ENCODE peak calls at places on chromosomes 3 and 15, in nine cellular contexts. V, B, S, Y, E, C, J, I and X are unnamed samples.

GRCh38 chr3:57557088-57557537 is 1.0 kb downstream of the PDE12 start:
- DNase-seq in V (no peak), B (no peak), S (peak), Y (no peak), E (no peak), C (no peak), J (peak), I (peak), X (peak)

GRCh38 chr3:52805270-52806039 is 10.9 kb downstream of the ITIH3 start:
- DNase-seq in V (no peak), B (no peak), S (no peak), Y (no peak), E (no peak), C (no peak), J (no peak), I (no peak), X (no peak)

GRCh38 chr3:101884776-101885175 is 35.5 kb downstream of the NFKBIZ start:
- DNase-seq in V (no peak), B (no peak), S (no peak), Y (peak), E (no peak), C (no peak), J (no peak), I (no peak), X (no peak)

GRCh38 chr3:51773529-51773928 is 5.5 kb downstream of the IQCF6 start:
- DNase-seq in V (no peak), B (no peak), S (no peak), Y (no peak), E (no peak), C (no peak), J (no peak), I (no peak), X (no peak)

GRCh38 chr3:152779649-152780048 is 55.3 kb upstream of the P2RY1 start:
- DNase-seq in V (no peak), B (no peak), S (no peak), Y (no peak), E (no peak), C (no peak), J (no peak), I (no peak), X (no peak)

GRCh38 chr15:51751687-51752683 is 588 bp downstream of the TMOD2 start:
- DNase-seq in V (peak), B (no peak), S (no peak), Y (peak), E (no peak), C (no peak), J (peak), I (peak), X (peak)

GRCh38 chr3:123883656-123884257 is 375 bp downstream of the MYLK start:
- DNase-seq in V (no peak), B (no peak), S (no peak), Y (no peak), E (no peak), C (no peak), J (peak), I (no peak), X (no peak)

GRCh38 chr3:60076307-60076706 is 1026.5 kb upstream of the CFAP20DC start:
- DNase-seq in V (no peak), B (no peak), S (no peak), Y (no peak), E (no peak), C (no peak), J (no peak), I (no peak), X (no peak)

GRCh38 chr15:25862469-25863066 is 559 bp downstream of the ATP10A start:
- DNase-seq in V (no peak), B (peak), S (peak), Y (no peak), E (no peak), C (no peak), J (peak), I (no peak), X (peak)

GRCh38 chr3:49021213-49021812 is 608 bp upstream of the NDUFAF3 start:
- DNase-seq in V (peak), B (peak), S (peak), Y (peak), E (peak), C (peak), J (peak), I (peak), X (peak)

GRCh38 chr15:74244818-74245341 is 8.8 kb downstream of the CCDC33 start:
- DNase-seq in V (no peak), B (no peak), S (no peak), Y (no peak), E (no peak), C (no peak), J (no peak), I (no peak), X (no peak)

GRCh38 chr15:89479173-89479572 is 17.2 kb downstream of the RHCG start:
- DNase-seq in V (no peak), B (no peak), S (no peak), Y (no peak), E (no peak), C (no peak), J (no peak), I (no peak), X (no peak)

GRCh38 chr3:52524752-52525661 is 8.7 kb downstream of the NT5DC2 start:
- DNase-seq in V (peak), B (peak), S (no peak), Y (no peak), E (no peak), C (no peak), J (no peak), I (no peak), X (no peak)

GRCh38 chr3:25588441-25589103 is 76.1 kb downstream of the TOP2B start:
- DNase-seq in V (no peak), B (no peak), S (no peak), Y (no peak), E (no peak), C (no peak), J (no peak), I (no peak), X (no peak)

GRCh38 chr3:4376499-4376898 is 73.3 kb downstream of the SETMAR start:
- DNase-seq in V (no peak), B (no peak), S (no peak), Y (no peak), E (no peak), C (no peak), J (no peak), I (no peak), X (no peak)

GRCh38 chr3:193865339-193865738 is 270.6 kb upstream of the HES1 start:
- DNase-seq in V (no peak), B (no peak), S (no peak), Y (no peak), E (no peak), C (no peak), J (no peak), I (no peak), X (no peak)

GRCh38 chr3:49357466-49358216 is 512 bp downstream of the GPX1 start:
- DNase-seq in V (peak), B (peak), S (peak), Y (peak), E (peak), C (no peak), J (peak), I (peak), X (peak)

GRCh38 chr3:39548282-39548681 is 80.8 kb downstream of the MOBP start:
- DNase-seq in V (no peak), B (no peak), S (no peak), Y (peak), E (no peak), C (no peak), J (no peak), I (no peak), X (no peak)

GRCh38 chr3:123282461-123282860 is 80.7 kb downstream of the SEC22A start:
- DNase-seq in V (no peak), B (no peak), S (no peak), Y (no peak), E (no peak), C (no peak), J (no peak), I (no peak), X (no peak)

GRCh38 chr3:171558183-171558696 is 98.0 kb upstream of the TNIK start:
- DNase-seq in V (no peak), B (no peak), S (no peak), Y (no peak), E (no peak), C (no peak), J (no peak), I (no peak), X (no peak)
- TF ChIP-seq CTCF in V (no peak), B (no peak), S (no peak), Y (no peak), E (no peak), C (no peak), J (no peak), I (no peak), X (no peak)

DNA sequence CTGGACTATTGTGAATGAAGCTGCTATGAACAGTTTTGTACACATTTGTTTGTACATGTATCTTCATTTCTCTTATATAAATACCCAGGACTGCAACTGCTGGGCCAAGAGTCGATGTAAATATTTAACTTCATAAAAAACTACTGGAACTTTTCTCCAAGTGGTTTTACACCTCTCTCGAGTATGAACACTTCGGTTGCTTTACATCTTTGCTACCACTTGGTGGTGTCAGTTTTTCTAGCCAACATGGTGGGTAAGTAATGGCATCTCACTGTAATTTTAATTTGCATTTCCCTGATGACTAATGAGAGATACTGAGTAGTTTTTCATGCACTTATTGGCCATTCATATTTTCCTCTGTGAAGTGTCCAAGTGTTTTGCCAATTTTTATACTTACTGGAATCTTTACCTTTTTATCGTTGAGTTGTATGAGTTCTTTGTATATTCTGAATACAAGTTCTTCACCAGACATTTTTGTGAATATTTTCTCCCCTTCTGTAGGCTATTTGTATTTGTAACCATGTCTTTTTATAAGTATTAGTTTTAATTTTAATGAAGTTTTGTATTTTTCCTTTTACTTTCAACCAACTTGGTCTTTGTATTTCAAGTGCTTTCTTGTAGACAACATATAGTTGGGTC is 44.4 kb downstream of the PCOLCE2 start:
- DNase-seq in V (no peak), B (no peak), S (no peak), Y (peak), E (no peak), C (no peak), J (peak), I (peak), X (peak)
- TF ChIP-seq CTCF in V (peak), B (no peak), S (peak), Y (peak), E (no peak), C (no peak), J (no peak), I (peak), X (peak)

GRCh38 chr15:100765458-100766224 is 114.0 kb upstream of the ALDH1A3 start:
- DNase-seq in V (no peak), B (peak), S (no peak), Y (no peak), E (peak), C (no peak), J (no peak), I (no peak), X (no peak)
- TF ChIP-seq CTCF in V (no peak), B (no peak), S (no peak), Y (no peak), E (no peak), C (no peak), J (no peak), I (no peak), X (no peak)

GRCh38 chr3:114595521-114596028 is 301.7 kb downstream of the TIGIT start:
- DNase-seq in V (no peak), B (no peak), S (no peak), Y (no peak), E (no peak), C (no peak), J (no peak), I (no peak), X (no peak)

GRCh38 chr3:114596147-114596546 is 302.3 kb downstream of the TIGIT start:
- DNase-seq in V (no peak), B (no peak), S (no peak), Y (no peak), E (no peak), C (no peak), J (no peak), I (no peak), X (no peak)

GRCh38 chr3:114600571-114600970 is 306.7 kb downstream of the TIGIT start:
- DNase-seq in V (no peak), B (no peak), S (no peak), Y (no peak), E (no peak), C (no peak), J (no peak), I (no peak), X (no peak)

DNA sequence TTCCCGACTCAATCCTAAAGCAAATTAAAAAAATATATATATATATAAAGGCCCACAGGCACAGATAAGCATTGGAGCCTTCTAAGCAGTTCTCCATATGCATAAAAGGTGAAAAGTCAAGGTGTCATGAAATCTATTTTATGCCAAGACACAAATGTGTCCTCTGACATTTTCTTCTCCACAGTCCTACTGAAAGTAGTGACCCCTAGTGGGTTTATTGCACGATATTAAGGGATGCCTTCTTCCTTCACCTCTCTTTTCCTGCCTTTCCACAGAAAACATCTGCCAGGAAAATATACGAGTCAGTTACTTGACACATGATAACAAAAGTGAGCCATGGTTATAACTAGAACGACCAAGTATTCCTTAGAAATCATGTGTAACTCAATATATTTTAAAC is 303.2 kb downstream of the TIGIT start:
- DNase-seq in V (no peak), B (no peak), S (no peak), Y (no peak), E (no peak), C (no peak), J (no peak), I (no peak), X (no peak)
- TF ChIP-seq CTCF in V (peak), B (no peak), S (no peak), Y (no peak), E (no peak), C (no peak), J (no peak), I (no peak), X (no peak)

DNA sequence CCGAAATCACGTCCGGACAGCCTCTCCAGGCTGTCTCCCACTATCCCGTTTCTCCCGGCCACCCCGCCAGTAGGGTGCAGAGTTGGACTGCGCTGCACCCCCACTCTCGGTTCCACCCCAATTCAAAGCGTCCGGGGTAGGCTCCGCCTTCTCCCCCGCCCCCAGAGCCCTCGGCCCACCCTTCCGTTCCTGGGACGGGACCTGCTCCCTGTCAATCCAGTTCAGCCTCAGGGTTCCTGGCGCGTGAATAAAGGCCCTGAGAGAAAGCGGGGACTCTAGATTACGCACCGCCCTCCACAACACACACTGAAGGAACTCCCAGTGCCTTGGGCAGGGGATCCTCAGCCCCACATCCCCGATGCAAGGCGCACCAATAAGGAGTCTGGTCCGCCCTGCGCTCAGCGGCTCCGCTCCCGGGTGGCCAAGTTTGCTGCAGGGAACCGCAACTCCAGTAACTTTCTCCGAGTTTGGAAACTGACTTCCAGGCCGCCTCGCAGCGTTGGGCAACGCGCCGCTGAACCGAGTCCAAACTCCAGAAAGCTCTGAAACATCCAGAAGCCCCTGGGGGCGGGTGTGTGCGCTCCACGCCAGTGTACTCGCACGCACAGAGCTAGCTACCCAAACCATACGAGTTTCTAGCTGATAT is 1.9 kb downstream of the ADAMTS9 start:
- DNase-seq in V (peak), B (peak), S (no peak), Y (peak), E (peak), C (peak), J (peak), I (no peak), X (peak)
- TF ChIP-seq CTCF in V (peak), B (peak), S (no peak), Y (no peak), E (no peak), C (no peak), J (no peak), I (no peak), X (no peak)

DNA sequence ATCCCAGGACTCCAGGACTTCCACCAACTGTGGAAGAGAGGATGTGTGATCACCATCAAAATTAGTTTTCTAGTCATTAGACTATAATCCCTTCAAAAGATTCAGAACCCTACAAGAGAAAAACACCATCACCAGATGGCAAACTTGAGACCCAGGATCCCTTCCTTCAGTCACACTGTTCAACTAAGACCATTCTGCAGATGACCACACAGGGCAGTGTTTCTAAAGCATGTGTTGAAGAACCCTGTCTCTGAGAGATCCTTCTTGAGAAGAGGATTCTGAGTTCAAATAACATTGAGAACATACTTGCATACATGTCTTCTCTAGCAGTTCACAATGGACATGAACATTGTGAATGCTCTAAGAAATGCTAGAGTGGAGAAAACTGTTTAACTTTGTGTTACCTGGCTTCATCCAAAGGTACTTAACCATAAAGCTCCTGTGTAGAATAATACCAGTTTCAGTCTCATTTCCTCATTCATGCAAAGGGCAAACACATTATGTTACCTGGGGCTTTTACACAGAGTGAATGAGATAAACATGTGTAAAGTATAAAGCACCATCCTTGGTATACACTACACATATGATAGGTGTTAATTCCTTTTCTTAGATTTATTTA is 2.4 kb upstream of the ADGRG7 start:
- DNase-seq in V (no peak), B (no peak), S (no peak), Y (no peak), E (no peak), C (no peak), J (no peak), I (no peak), X (no peak)
- TF ChIP-seq CTCF in V (no peak), B (no peak), S (no peak), Y (no peak), E (no peak), C (no peak), J (no peak), I (no peak), X (no peak)

GRCh38 chr15:61828008-61828407 is 232.2 kb downstream of the VPS13C start:
- DNase-seq in V (no peak), B (no peak), S (no peak), Y (no peak), E (no peak), C (no peak), J (no peak), I (no peak), X (no peak)
- TF ChIP-seq CTCF in V (no peak), B (no peak), S (no peak), Y (no peak), E (no peak), C (no peak), J (no peak), I (no peak), X (no peak)

GRCh38 chr3:42191443-42191747 is 74.6 kb downstream of the CCK start:
- DNase-seq in V (no peak), B (no peak), S (no peak), Y (no peak), E (no peak), C (no peak), J (no peak), I (peak), X (no peak)
- TF ChIP-seq CTCF in V (no peak), B (peak), S (no peak), Y (peak), E (no peak), C (no peak), J (no peak), I (no peak), X (no peak)

DNA sequence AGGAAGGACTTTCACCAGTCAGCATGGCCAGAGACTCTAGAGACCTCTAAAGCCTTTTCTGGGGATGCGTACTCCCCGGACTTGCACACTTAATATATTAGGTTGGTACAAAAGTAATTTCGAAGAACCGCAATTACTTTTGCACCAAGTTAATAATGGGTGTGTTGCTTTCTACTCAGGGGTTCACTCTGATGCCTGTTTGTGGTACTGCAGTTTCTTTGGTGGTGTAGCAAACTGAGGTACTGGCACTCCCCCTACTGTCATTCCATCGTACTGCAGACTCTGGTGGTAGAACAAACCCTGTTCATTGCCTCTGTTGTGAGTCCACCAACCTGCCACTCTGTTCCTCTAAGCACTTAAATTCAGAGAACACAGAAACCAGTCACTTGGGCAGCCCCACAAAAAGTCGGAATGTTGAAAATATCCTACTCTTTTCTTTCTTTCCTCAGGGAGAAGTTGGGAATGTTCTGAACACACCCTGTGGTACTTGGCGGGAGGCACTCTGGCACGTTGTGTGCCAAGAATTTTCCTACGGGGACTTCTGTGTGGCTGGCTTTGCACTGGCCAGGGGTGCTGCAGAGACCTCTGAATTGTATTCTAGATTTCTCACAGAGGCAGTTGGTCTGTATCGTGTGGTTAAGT is 46.3 kb downstream of the GABRG3 start:
- DNase-seq in V (no peak), B (no peak), S (no peak), Y (peak), E (peak), C (no peak), J (peak), I (peak), X (peak)
- TF ChIP-seq CTCF in V (peak), B (peak), S (no peak), Y (peak), E (peak), C (no peak), J (no peak), I (peak), X (no peak)

GRCh38 chr3:69309810-69310209 is 76.1 kb downstream of the FRMD4B start:
- DNase-seq in V (no peak), B (no peak), S (no peak), Y (no peak), E (no peak), C (no peak), J (peak), I (peak), X (peak)
- TF ChIP-seq CTCF in V (peak), B (peak), S (no peak), Y (peak), E (peak), C (no peak), J (no peak), I (no peak), X (peak)